ENCODE peak calls at places on chromosomes 1 and 21, in seven cellular contexts. E is AG20443; K is NCI-H1105 treated with DMSO at 0.1 percent for 48 hours; P is putamen; D is ELR; G is stimulated activated CD4-positive, alpha-beta T cell treated with anti-CD3 and anti-CD28 coated beads, TNF-alpha, amount 100 ng/mL, for 4 hours; N is ureter. A is an unnamed sample.

GRCh38 chr1:25677193-25677773 is 60.7 kb downstream of the MAN1C1 start:
- DNase-seq in E (no peak), K (no peak), P (no peak), D (no peak), G (no peak), N (no peak), A (no peak)

GRCh38 chr1:93446837-93447451 is 974 bp upstream of the FNBP1L start:
- DNase-seq in E (peak; percentile 12), K (peak; percentile 85), P (no peak), D (peak; percentile 19), G (no peak), N (peak; percentile 60), A (peak; percentile 93)

GRCh38 chr1:235077571-235078479 is 50.8 kb downstream of the TOMM20 start:
- DNase-seq in E (no peak), K (no peak), P (no peak), D (no peak), G (no peak), N (no peak), A (no peak)

GRCh38 chr1:109208847-109209463 is 4.8 kb upstream of the SARS1 start:
- DNase-seq in E (no peak), K (no peak), P (no peak), D (peak; percentile 30), G (no peak), N (no peak), A (peak; percentile 76)

GRCh38 chr1:39721664-39722063 is 17.0 kb upstream of the PPIE start:
- DNase-seq in E (no peak), K (no peak), P (no peak), D (no peak), G (no peak), N (no peak), A (no peak)

GRCh38 chr1:238438296-238439275 is 547.9 kb upstream of the ZP4 start:
- DNase-seq in E (no peak), K (no peak), P (no peak), D (no peak), G (no peak), N (no peak), A (no peak)

GRCh38 chr21:26528882-26529281 is 44.2 kb downstream of the CYYR1 start:
- DNase-seq in E (no peak), K (no peak), P (no peak), D (no peak), G (no peak), N (no peak), A (peak; percentile 45)

GRCh38 chr1:221101792-221102191 is 222.5 kb downstream of the HLX start:
- DNase-seq in E (peak; percentile 58), K (no peak), P (no peak), D (peak; percentile 68), G (no peak), N (no peak), A (no peak)

GRCh38 chr1:72283204-72284083 is 1.1 kb upstream of the NEGR1 start:
- DNase-seq in E (peak; percentile 86), K (peak; percentile 87), P (peak; percentile 91), D (peak; percentile 80), G (no peak), N (peak; percentile 79), A (peak; percentile 61)

GRCh38 chr1:119001181-119002018 is 13.3 kb upstream of the TBX15 start:
- DNase-seq in E (peak; percentile 63), K (no peak), P (no peak), D (no peak), G (no peak), N (peak; percentile 39), A (no peak)

GRCh38 chr1:44068442-44068861 is 37.2 kb upstream of the SLC6A9 start:
- DNase-seq in E (no peak), K (no peak), P (no peak), D (no peak), G (no peak), N (no peak), A (no peak)

GRCh38 chr21:37562920-37563640 is 196.5 kb downstream of the DYRK1A start:
- DNase-seq in E (no peak), K (no peak), P (no peak), D (no peak), G (no peak), N (peak; percentile 50), A (no peak)

GRCh38 chr1:230265200-230266115 is 160.7 kb downstream of the PGBD5 start:
- DNase-seq in E (no peak), K (no peak), P (no peak), D (no peak), G (no peak), N (no peak), A (no peak)

GRCh38 chr1:152013664-152014237 is 20.1 kb upstream of the S100A10 start:
- DNase-seq in E (peak; percentile 58), K (peak; percentile 12), P (no peak), D (peak; percentile 69), G (no peak), N (no peak), A (peak; percentile 73)

GRCh38 chr1:237799762-237800474 is 90.8 kb downstream of the ZP4 start:
- DNase-seq in E (peak; percentile 24), K (peak; percentile 62), P (peak; percentile 33), D (peak; percentile 85), G (no peak), N (no peak), A (peak; percentile 79)

GRCh38 chr1:85200367-85200869 is 398 bp downstream of the SYDE2 start:
- DNase-seq in E (peak; percentile 28), K (peak; percentile 50), P (no peak), D (peak; percentile 42), G (peak; percentile 7), N (peak; percentile 48), A (peak; percentile 20)

GRCh38 chr21:43917515-43918384 is 52.7 kb downstream of the AGPAT3 start:
- DNase-seq in E (no peak), K (no peak), P (no peak), D (no peak), G (no peak), N (no peak), A (peak; percentile 33)

GRCh38 chr1:92411511-92411910 is 75.2 kb downstream of the GFI1 start:
- DNase-seq in E (peak; percentile 73), K (no peak), P (no peak), D (peak; percentile 61), G (no peak), N (no peak), A (peak; percentile 43)

GRCh38 chr21:46037338-46038325 is 56.1 kb downstream of the COL6A1 start:
- DNase-seq in E (no peak), K (no peak), P (no peak), D (no peak), G (no peak), N (no peak), A (no peak)

GRCh38 chr1:244214009-244214967 is 163.2 kb downstream of the ZBTB18 start:
- DNase-seq in E (peak; percentile 42), K (no peak), P (no peak), D (peak; percentile 96), G (no peak), N (no peak), A (peak; percentile 24)

GRCh38 chr1:12035306-12035705 is 16.0 kb downstream of the MIIP start:
- DNase-seq in E (no peak), K (no peak), P (no peak), D (no peak), G (no peak), N (no peak), A (no peak)

GRCh38 chr1:76330993-76331603 is 256.6 kb downstream of the ST6GALNAC3 start:
- DNase-seq in E (peak; percentile 68), K (peak; percentile 71), P (peak; percentile 48), D (peak; percentile 69), G (peak; percentile 14), N (no peak), A (peak; percentile 75)

GRCh38 chr1:113875714-113876113 is 4.2 kb upstream of the PTPN22 start:
- DNase-seq in E (no peak), K (no peak), P (no peak), D (no peak), G (no peak), N (no peak), A (no peak)

GRCh38 chr1:156438278-156438987 is 62.1 kb downstream of the MEF2D start:
- DNase-seq in E (no peak), K (no peak), P (no peak), D (peak; percentile 53), G (no peak), N (no peak), A (no peak)

GRCh38 chr1:162168261-162168660 is 98.8 kb downstream of the NOS1AP start:
- DNase-seq in E (no peak), K (no peak), P (no peak), D (no peak), G (no peak), N (peak; percentile 79), A (peak; percentile 70)

GRCh38 chr1:224541072-224541790 is 74.9 kb upstream of the CNIH3 start:
- DNase-seq in E (no peak), K (peak; percentile 32), P (no peak), D (no peak), G (no peak), N (no peak), A (no peak)

GRCh38 chr1:2529776-2530500 is at the start of gene HES5:
- DNase-seq in E (peak; percentile 56), K (no peak), P (no peak), D (no peak), G (no peak), N (no peak), A (no peak)

GRCh38 chr1:23957096-23957495 is 2.5 kb upstream of the PNRC2 start:
- DNase-seq in E (no peak), K (peak; percentile 24), P (no peak), D (no peak), G (no peak), N (no peak), A (peak; percentile 81)

GRCh38 chr1:100188617-100189016 is 10.6 kb upstream of the LRRC39 start:
- DNase-seq in E (peak; percentile 75), K (peak; percentile 95), P (peak; percentile 75), D (no peak), G (no peak), N (no peak), A (no peak)

GRCh38 chr1:214446772-214447556 is 104.4 kb downstream of the PTPN14 start:
- DNase-seq in E (peak; percentile 90), K (peak; percentile 0), P (peak; percentile 17), D (peak; percentile 98), G (no peak), N (no peak), A (peak; percentile 97)

GRCh38 chr1:222995230-222995580 is 147.8 kb downstream of the TLR5 start:
- DNase-seq in E (no peak), K (no peak), P (no peak), D (peak; percentile 49), G (no peak), N (no peak), A (peak; percentile 44)

GRCh38 chr1:53062731-53063591 is 948 bp downstream of the PODN start:
- DNase-seq in E (no peak), K (no peak), P (no peak), D (no peak), G (no peak), N (no peak), A (no peak)

GRCh38 chr1:49229555-49229954 is 452.9 kb upstream of the BEND5 start:
- DNase-seq in E (peak; percentile 9), K (no peak), P (no peak), D (no peak), G (no peak), N (no peak), A (peak; percentile 1)

GRCh38 chr1:205547932-205548827 is 43.7 kb downstream of the CDK18 start:
- DNase-seq in E (no peak), K (no peak), P (no peak), D (peak; percentile 28), G (no peak), N (peak; percentile 35), A (no peak)

GRCh38 chr1:211537253-211537652 is 41.7 kb downstream of the SLC30A1 start:
- DNase-seq in E (no peak), K (no peak), P (no peak), D (peak; percentile 17), G (no peak), N (no peak), A (peak; percentile 49)